ENCODE peak calls at places on chromosomes 5 and 9, in five cellular contexts. X is stomach, U is colonic mucosa, K is PC-9, O is mammary epithelial cell. L is an unnamed sample.

GRCh38 chr5:141654298-141654697 is 3.1 kb upstream of the FCHSD1 start:
- DNase-seq in O (no peak), U (no peak), X (no peak), K (no peak), L (no peak)

GRCh38 chr5:76372320-76373054 is 30.6 kb upstream of the IQGAP2 start:
- DNase-seq in K (peak; percentile 68), O (peak; percentile 91), X (no peak), U (no peak), L (peak; percentile 26)

GRCh38 chr5:58490397-58491072 is 700 bp upstream of the GAPT start:
- DNase-seq in K (no peak), U (no peak), O (no peak), X (no peak), L (no peak)

GRCh38 chr9:74777136-74777879 is 110.4 kb downstream of the TRPM6 start:
- DNase-seq in K (peak; percentile 59), U (peak; percentile 76), X (peak; percentile 69), O (peak; percentile 55), L (peak; percentile 67)

GRCh38 chr5:2710910-2711309 is 40.6 kb downstream of the IRX2 start:
- DNase-seq in K (no peak), X (no peak), U (no peak), O (no peak), L (no peak)

GRCh38 chr9:89218040-89218928 is 39.7 kb upstream of the SHC3 start:
- DNase-seq in X (no peak), K (no peak), O (no peak), U (no peak), L (no peak)

GRCh38 chr9:130970052-130970451 is 31.0 kb upstream of the FIBCD1 start:
- DNase-seq in K (no peak), X (no peak), O (no peak), U (no peak), L (no peak)

GRCh38 chr5:178246736-178247135 is 14.1 kb upstream of the PHYKPL start:
- DNase-seq in O (no peak), U (no peak), X (no peak), K (no peak), L (no peak)

GRCh38 chr9:91004484-91004883 is 202.9 kb downstream of the SYK start:
- DNase-seq in O (no peak), U (no peak), X (no peak), K (no peak), L (no peak)

GRCh38 chr5:142780871-142781270 is 10.7 kb downstream of the ARHGAP26 start:
- DNase-seq in U (no peak), K (no peak), X (no peak), O (no peak), L (no peak)

GRCh38 chr5:13932561-13932960 is 11.9 kb downstream of the DNAH5 start:
- DNase-seq in K (no peak), O (peak; percentile 95), X (no peak), U (no peak), L (no peak)

GRCh38 chr5:10611290-10611689 is 47.4 kb downstream of the ANKRD33B start:
- DNase-seq in X (no peak), U (no peak), K (no peak), O (no peak), L (no peak)

GRCh38 chr9:5714501-5715401 is 85.8 kb downstream of the RIC1 start:
- DNase-seq in U (no peak), O (peak; percentile 49), K (peak; percentile 2), X (no peak), L (peak; percentile 6)

GRCh38 chr9:68733021-68733405 is 28.0 kb downstream of the PIP5K1B start:
- DNase-seq in O (no peak), K (no peak), X (no peak), U (no peak), L (no peak)

GRCh38 chr9:125663127-125663526 is 43.9 kb downstream of the MAPKAP1 start:
- DNase-seq in O (peak; percentile 66), U (no peak), K (no peak), X (no peak), L (no peak)

GRCh38 chr5:141871870-141872269 is 6.3 kb downstream of the PCDH1 start:
- DNase-seq in K (no peak), U (peak; percentile 48), O (no peak), X (no peak), L (no peak)

GRCh38 chr5:104172976-104173375 is 610.4 kb upstream of the NUDT12 start:
- DNase-seq in U (no peak), X (no peak), K (no peak), O (no peak), L (no peak)

GRCh38 chr5:93123127-93123526 is 457.9 kb downstream of the NR2F1-AS1 start:
- DNase-seq in K (no peak), X (no peak), U (no peak), O (no peak), L (no peak)
- H3K27ac ChIP-seq in K (no peak overlapping the region), X (no peak overlapping the region), U (no peak overlapping the region), O (no peak overlapping the region), L (no peak overlapping the region)

DNA sequence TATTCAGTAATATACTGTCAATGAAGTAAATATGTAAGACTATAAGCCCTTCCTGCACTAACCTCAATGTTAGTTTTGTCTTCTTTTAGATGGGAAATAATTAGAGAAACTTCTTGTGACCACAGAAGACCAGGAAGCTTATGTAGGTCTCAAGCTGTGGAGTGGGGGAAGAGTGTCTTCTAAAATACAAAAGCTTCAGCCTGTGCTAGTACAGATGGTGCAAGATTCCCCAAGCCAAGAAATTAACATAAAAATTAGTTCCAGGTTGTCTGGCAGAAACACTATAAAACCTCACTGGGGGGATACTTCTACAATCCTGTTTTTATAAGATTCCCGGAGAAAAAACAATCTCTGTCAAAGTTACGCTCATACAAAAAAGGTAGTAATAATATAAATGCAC is 103.6 kb downstream of the FNBP1 start:
- DNase-seq in X (no peak), O (no peak), K (no peak), U (no peak), L (no peak)
- H3K4me1 ChIP-seq in X (peaks cover 44% of the 10 kb centered on the region), O (no peaks in the 10 kb centered on the region), K (no peaks in the 10 kb centered on the region), U (no peaks in the 10 kb centered on the region), L (peaks cover 7% of the 10 kb centered on the region)

DNA sequence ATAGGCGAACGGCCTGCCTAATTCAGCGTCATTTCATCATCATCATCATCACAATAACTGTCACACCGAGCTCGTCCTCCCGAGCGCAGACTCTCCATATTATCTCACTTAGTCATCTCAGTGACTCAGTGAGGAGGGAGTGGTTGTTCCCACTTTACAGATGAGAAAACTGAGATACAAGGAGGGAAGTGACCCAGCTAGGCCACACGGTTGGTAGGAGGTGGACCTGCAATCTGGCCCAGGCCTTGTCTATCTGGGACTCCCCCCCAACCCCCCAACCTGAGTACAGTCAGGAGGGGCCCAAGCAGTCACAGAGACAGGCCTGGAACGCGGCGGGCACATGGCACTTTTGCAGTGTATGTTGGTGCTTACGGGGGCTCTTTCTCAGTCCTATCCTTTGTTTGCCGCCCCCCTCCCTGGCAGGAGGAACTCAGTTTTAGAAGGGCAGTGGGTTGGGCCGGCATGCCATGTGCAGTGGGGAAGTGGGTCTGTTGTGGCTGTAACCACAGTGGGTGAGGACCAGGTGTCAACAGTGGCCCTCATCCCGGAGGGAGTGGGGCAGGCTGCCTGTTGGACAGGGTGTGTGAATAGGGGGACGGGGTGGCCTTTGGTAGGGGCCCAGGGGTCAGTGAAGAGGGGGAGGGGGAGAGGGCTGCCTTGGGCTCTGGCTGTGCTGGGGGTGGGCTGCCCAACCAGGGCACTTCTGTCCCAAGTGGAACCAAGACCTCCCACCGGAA is 1.7 kb upstream of the RXRA start:
- DNase-seq in O (no peak), K (no peak), X (no peak), U (peak; percentile 28), L (no peak)
- H3K4me3 ChIP-seq in O (peak overlapping the region; percentile 58), K (peak overlapping the region; percentile 87), X (peak overlapping the region; percentile 68), U (peak overlapping the region; percentile 67), L (no peak overlapping the region)

GRCh38 chr5:56898213-56898612 is 11.2 kb upstream of the SETD9 start:
- DNase-seq in O (no peak), K (no peak), X (no peak), U (no peak), L (no peak)

GRCh38 chr5:56900395-56900794 is 9.0 kb upstream of the SETD9 start:
- DNase-seq in X (no peak), K (no peak), O (peak; percentile 33), U (no peak), L (no peak)

GRCh38 chr5:56896761-56897160 is 12.6 kb upstream of the SETD9 start:
- DNase-seq in O (no peak), K (no peak), X (no peak), U (no peak), L (no peak)

GRCh38 chr5:56900858-56901578 is 8.4 kb upstream of the SETD9 start:
- DNase-seq in U (peak; percentile 46), K (peak; percentile 31), O (peak; percentile 39), X (no peak), L (peak; percentile 73)
- H3K27ac ChIP-seq in U (no peak overlapping the region), K (no peak overlapping the region), O (no peak overlapping the region), X (no peak overlapping the region), L (no peak overlapping the region)

DNA sequence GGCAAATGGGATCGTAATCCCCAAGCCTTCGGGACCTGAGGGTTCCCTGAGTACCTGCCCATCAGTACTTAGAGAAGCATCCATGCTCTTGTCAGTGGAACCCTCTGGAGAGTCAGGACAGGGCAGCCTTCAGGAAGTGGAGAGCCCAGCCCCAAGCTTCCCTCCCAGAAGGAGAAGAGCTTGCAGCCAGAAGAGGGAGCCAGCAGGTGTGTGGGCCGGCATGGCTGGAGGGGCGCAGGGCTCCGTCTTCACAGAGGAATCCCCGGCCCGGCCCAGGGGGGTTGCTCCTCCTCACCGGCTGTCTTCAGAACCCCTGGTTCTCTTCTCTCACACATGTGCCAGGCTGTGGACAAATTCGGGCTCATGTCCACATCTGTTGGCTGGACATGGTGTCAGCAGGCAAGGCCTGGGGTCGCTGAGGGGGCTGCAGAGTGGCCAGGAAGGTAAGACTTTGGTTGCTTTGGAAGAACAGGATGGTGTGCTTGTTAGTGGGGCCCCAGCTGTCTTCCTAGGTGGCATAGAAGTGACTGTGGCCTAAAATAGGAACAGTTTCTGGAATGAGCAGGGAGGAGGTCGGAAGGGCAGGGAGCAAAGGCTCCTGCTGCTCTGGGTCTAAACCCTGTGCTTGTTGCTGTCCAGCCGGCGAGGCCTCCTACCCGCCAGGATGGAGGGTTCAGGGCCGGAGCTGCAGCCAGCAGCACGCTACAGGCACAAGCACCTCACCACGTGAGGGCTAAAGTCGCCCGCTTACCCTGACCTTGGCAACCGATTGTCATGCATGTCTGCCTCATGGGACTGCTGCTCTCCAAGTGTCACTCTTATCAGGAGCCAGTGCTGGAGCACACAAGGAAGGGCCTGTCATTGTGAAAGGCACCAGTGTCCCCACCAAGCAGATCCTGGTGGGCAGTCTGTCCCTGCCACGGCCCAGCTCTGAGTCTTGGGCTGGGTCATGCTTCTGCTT is 58.7 kb upstream of the RXRA start:
- DNase-seq in O (no peak), K (no peak), U (no peak), X (no peak), L (no peak)
- H3K4me1 ChIP-seq in O (no peaks in the 10 kb centered on the region), K (no peaks in the 10 kb centered on the region), U (no peaks in the 10 kb centered on the region), X (peaks cover 8% of the 10 kb centered on the region), L (peaks cover 8% of the 10 kb centered on the region)

GRCh38 chr9:23825143-23825531 is 903 bp downstream of the ELAVL2 start:
- DNase-seq in O (peak; percentile 45), U (no peak), K (no peak), X (no peak), L (peak; percentile 70)
- H3K4me3 ChIP-seq in O (peak overlapping the region; percentile 45), U (peak overlapping the region; percentile 32), K (no peak overlapping the region), X (peak overlapping the region; percentile 35), L (peak overlapping the region; percentile 62)

L was measured in SJCRH30.